ENCODE peak calls at places on chromosomes 11 and 22, in six cellular contexts. One of them, this sample, is unnamed.

GRCh38 chr22:31752096-31752847 is 1.5 kb upstream of the DEPDC5 start:
- DNase-seq in heart left ventricle: no peak
- DNase-seq in right lobe of liver: no peak
- DNase-seq in GM12891: no peak
- DNase-seq in Peyer's patch: no peak
- DNase-seq in uterus: no peak
- DNase-seq in this sample: peak; percentile 4

GRCh38 chr22:33654173-33654890 is 265.9 kb downstream of the LARGE1 start:
- DNase-seq in heart left ventricle: no peak
- DNase-seq in right lobe of liver: no peak
- DNase-seq in GM12891: no peak
- DNase-seq in Peyer's patch: no peak
- DNase-seq in uterus: no peak
- DNase-seq in this sample: no peak

GRCh38 chr22:50576070-50576469 is 2.2 kb downstream of the CPT1B start:
- DNase-seq in heart left ventricle: no peak
- DNase-seq in right lobe of liver: no peak
- DNase-seq in GM12891: no peak
- DNase-seq in Peyer's patch: no peak
- DNase-seq in uterus: no peak
- DNase-seq in this sample: no peak

GRCh38 chr11:10050561-10050960 is 243.5 kb downstream of the SBF2 start:
- DNase-seq in heart left ventricle: no peak
- DNase-seq in right lobe of liver: no peak
- DNase-seq in GM12891: no peak
- DNase-seq in Peyer's patch: no peak
- DNase-seq in uterus: no peak
- DNase-seq in this sample: no peak

GRCh38 chr22:22080270-22080669 is 97.7 kb upstream of the TOP3B start:
- DNase-seq in heart left ventricle: no peak
- DNase-seq in right lobe of liver: no peak
- DNase-seq in GM12891: no peak
- DNase-seq in Peyer's patch: no peak
- DNase-seq in uterus: no peak
- DNase-seq in this sample: no peak

GRCh38 chr22:27116295-27116694 is 458.9 kb downstream of the MIAT start:
- DNase-seq in heart left ventricle: no peak
- DNase-seq in right lobe of liver: no peak
- DNase-seq in GM12891: no peak
- DNase-seq in Peyer's patch: no peak
- DNase-seq in uterus: no peak
- DNase-seq in this sample: no peak

GRCh38 chr22:39603345-39603744 is 32.8 kb downstream of the CACNA1I start:
- DNase-seq in heart left ventricle: no peak
- DNase-seq in right lobe of liver: no peak
- DNase-seq in GM12891: no peak
- DNase-seq in Peyer's patch: no peak
- DNase-seq in uterus: no peak
- DNase-seq in this sample: no peak

GRCh38 chr11:83157755-83158473 is 983 bp downstream of the PCF11 start:
- DNase-seq in heart left ventricle: peak; percentile 64
- DNase-seq in right lobe of liver: peak; percentile 58
- DNase-seq in GM12891: no peak
- DNase-seq in Peyer's patch: peak; percentile 75
- DNase-seq in uterus: peak; percentile 54
- DNase-seq in this sample: peak; percentile 63

GRCh38 chr11:96388891-96389603 is 665 bp downstream of the CCDC82 start:
- DNase-seq in heart left ventricle: no peak
- DNase-seq in right lobe of liver: no peak
- DNase-seq in GM12891: no peak
- DNase-seq in Peyer's patch: no peak
- DNase-seq in uterus: no peak
- DNase-seq in this sample: no peak

GRCh38 chr11:57294225-57295131 is 30.3 kb downstream of the TNKS1BP1 start:
- DNase-seq in heart left ventricle: no peak
- DNase-seq in right lobe of liver: no peak
- DNase-seq in GM12891: no peak
- DNase-seq in Peyer's patch: no peak
- DNase-seq in uterus: no peak
- DNase-seq in this sample: peak; percentile 74

GRCh38 chr11:116234989-116235567 is 537.7 kb downstream of the BUD13 start:
- DNase-seq in heart left ventricle: no peak
- DNase-seq in right lobe of liver: no peak
- DNase-seq in GM12891: no peak
- DNase-seq in Peyer's patch: no peak
- DNase-seq in uterus: no peak
- DNase-seq in this sample: no peak

GRCh38 chr11:125588505-125588904 is 4.1 kb upstream of the STT3A start:
- DNase-seq in heart left ventricle: no peak
- DNase-seq in right lobe of liver: no peak
- DNase-seq in GM12891: no peak
- DNase-seq in Peyer's patch: no peak
- DNase-seq in uterus: no peak
- DNase-seq in this sample: no peak

GRCh38 chr11:64652586-64653387 is 61.8 kb downstream of the SLC22A12 start:
- DNase-seq in heart left ventricle: peak; percentile 74
- DNase-seq in right lobe of liver: peak; percentile 68
- DNase-seq in GM12891: peak; percentile 84
- DNase-seq in Peyer's patch: peak; percentile 87
- DNase-seq in uterus: peak; percentile 84
- DNase-seq in this sample: peak; percentile 78

GRCh38 chr11:76878014-76878413 is 17.3 kb downstream of the ACER3 start:
- DNase-seq in heart left ventricle: no peak
- DNase-seq in right lobe of liver: no peak
- DNase-seq in GM12891: no peak
- DNase-seq in Peyer's patch: no peak
- DNase-seq in uterus: no peak
- DNase-seq in this sample: no peak

GRCh38 chr22:46035742-46036557 is 59.0 kb upstream of the WNT7B start:
- DNase-seq in heart left ventricle: peak; percentile 100
- DNase-seq in right lobe of liver: peak; percentile 100
- DNase-seq in GM12891: peak; percentile 100
- DNase-seq in Peyer's patch: peak; percentile 100
- DNase-seq in uterus: peak; percentile 99
- DNase-seq in this sample: peak; percentile 100
- TF ChIP-seq POLR2A in heart left ventricle: peak; percentile 57
- TF ChIP-seq POLR2A in right lobe of liver: peak; percentile 93
- TF ChIP-seq POLR2A in GM12891: peak; percentile 76
- TF ChIP-seq POLR2A in Peyer's patch: peak; percentile 94
- TF ChIP-seq POLR2A in uterus: peak; percentile 99
- TF ChIP-seq POLR2A in this sample: peak; percentile 91

GRCh38 chr22:28978158-28978557 is 83.5 kb downstream of the C22orf31 start:
- DNase-seq in heart left ventricle: peak; percentile 36
- DNase-seq in right lobe of liver: peak; percentile 50
- DNase-seq in GM12891: no peak
- DNase-seq in Peyer's patch: no peak
- DNase-seq in uterus: peak; percentile 46
- DNase-seq in this sample: no peak
- TF ChIP-seq POLR2A in heart left ventricle: no peak
- TF ChIP-seq POLR2A in right lobe of liver: no peak
- TF ChIP-seq POLR2A in GM12891: no peak
- TF ChIP-seq POLR2A in Peyer's patch: no peak
- TF ChIP-seq POLR2A in uterus: no peak
- TF ChIP-seq POLR2A in this sample: no peak

GRCh38 chr22:45518580-45518991 is 15.9 kb downstream of the FBLN1 start:
- DNase-seq in heart left ventricle: no peak
- DNase-seq in right lobe of liver: no peak
- DNase-seq in GM12891: no peak
- DNase-seq in Peyer's patch: no peak
- DNase-seq in uterus: no peak
- DNase-seq in this sample: peak; percentile 23
- TF ChIP-seq POLR2A in heart left ventricle: no peak
- TF ChIP-seq POLR2A in right lobe of liver: no peak
- TF ChIP-seq POLR2A in GM12891: no peak
- TF ChIP-seq POLR2A in Peyer's patch: no peak
- TF ChIP-seq POLR2A in uterus: no peak
- TF ChIP-seq POLR2A in this sample: no peak

DNA sequence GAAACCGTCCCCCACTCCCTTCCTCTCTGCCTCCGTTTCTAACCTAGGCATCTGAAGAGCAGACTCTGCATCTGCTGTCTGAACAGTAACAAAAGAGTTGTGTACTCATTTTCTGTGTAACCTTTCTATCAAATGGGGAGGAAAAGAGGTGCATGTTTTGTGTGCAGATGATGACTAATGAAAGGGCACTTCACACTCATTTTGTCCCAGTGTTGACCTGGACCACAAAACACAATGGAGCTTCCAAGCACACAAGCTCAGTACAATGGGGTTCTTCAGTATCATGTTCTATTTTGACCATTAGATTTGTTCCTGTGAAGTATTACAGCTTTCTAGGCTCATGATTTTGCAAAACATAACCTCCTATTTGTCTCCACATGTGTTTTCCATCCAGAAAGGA is 13.0 kb downstream of the JHY start:
- DNase-seq in heart left ventricle: no peak
- DNase-seq in right lobe of liver: no peak
- DNase-seq in GM12891: no peak
- DNase-seq in Peyer's patch: no peak
- DNase-seq in uterus: no peak
- DNase-seq in this sample: no peak
- TF ChIP-seq POLR2A in heart left ventricle: no peak
- TF ChIP-seq POLR2A in right lobe of liver: no peak
- TF ChIP-seq POLR2A in GM12891: no peak
- TF ChIP-seq POLR2A in Peyer's patch: no peak
- TF ChIP-seq POLR2A in uterus: no peak
- TF ChIP-seq POLR2A in this sample: no peak

This sample was measured in body of pancreas.